ENCODE peak calls at places on chromosome 19, in eight cellular contexts. One of them, this sample, is unnamed.

GRCh38 chr19:46844067-46844489 is 6.6 kb downstream of the AP2S1 start:
- DNase-seq in progenitor cell of endocrine pancreas: no peak
- DNase-seq in CD8-positive, alpha-beta T cell: no peak
- DNase-seq in astrocyte of the spinal cord: no peak
- DNase-seq in choroid plexus epithelial cell: peak
- DNase-seq in hepatocyte: no peak
- DNase-seq in Calu3: no peak
- DNase-seq in GM06990: no peak
- DNase-seq in this sample: no peak

GRCh38 chr19:46916971-46917370 is 56.2 kb downstream of the ARHGAP35 start:
- DNase-seq in progenitor cell of endocrine pancreas: no peak
- DNase-seq in hepatocyte: no peak
- DNase-seq in astrocyte of the spinal cord: no peak
- DNase-seq in CD8-positive, alpha-beta T cell: no peak
- DNase-seq in Calu3: no peak
- DNase-seq in GM06990: no peak
- DNase-seq in choroid plexus epithelial cell: no peak
- DNase-seq in this sample: no peak

GRCh38 chr19:48925240-48925843 is 8.2 kb upstream of the DHDH start:
- DNase-seq in Calu3: no peak
- DNase-seq in CD8-positive, alpha-beta T cell: no peak
- DNase-seq in choroid plexus epithelial cell: peak
- DNase-seq in hepatocyte: peak
- DNase-seq in GM06990: no peak
- DNase-seq in astrocyte of the spinal cord: peak
- DNase-seq in progenitor cell of endocrine pancreas: no peak
- DNase-seq in this sample: peak

GRCh38 chr19:5308471-5309437 is 31.9 kb downstream of the PTPRS start:
- DNase-seq in choroid plexus epithelial cell: peak
- DNase-seq in progenitor cell of endocrine pancreas: no peak
- DNase-seq in hepatocyte: peak
- DNase-seq in CD8-positive, alpha-beta T cell: no peak
- DNase-seq in Calu3: no peak
- DNase-seq in astrocyte of the spinal cord: peak
- DNase-seq in GM06990: no peak
- DNase-seq in this sample: peak

GRCh38 chr19:38073806-38074685 is 150.0 kb downstream of the DPF1 start:
- DNase-seq in GM06990: no peak
- DNase-seq in Calu3: no peak
- DNase-seq in hepatocyte: peak
- DNase-seq in progenitor cell of endocrine pancreas: no peak
- DNase-seq in astrocyte of the spinal cord: no peak
- DNase-seq in CD8-positive, alpha-beta T cell: no peak
- DNase-seq in choroid plexus epithelial cell: peak
- DNase-seq in this sample: no peak

GRCh38 chr19:38729653-38730469 is 14.4 kb downstream of the CAPN12 start:
- DNase-seq in progenitor cell of endocrine pancreas: peak
- DNase-seq in choroid plexus epithelial cell: peak
- DNase-seq in CD8-positive, alpha-beta T cell: peak
- DNase-seq in Calu3: peak
- DNase-seq in hepatocyte: peak
- DNase-seq in GM06990: peak
- DNase-seq in astrocyte of the spinal cord: peak
- DNase-seq in this sample: no peak

GRCh38 chr19:3450796-3451411 is 29.4 kb downstream of the SMIM24 start:
- DNase-seq in progenitor cell of endocrine pancreas: no peak
- DNase-seq in CD8-positive, alpha-beta T cell: no peak
- DNase-seq in GM06990: no peak
- DNase-seq in Calu3: peak
- DNase-seq in hepatocyte: peak
- DNase-seq in astrocyte of the spinal cord: peak
- DNase-seq in choroid plexus epithelial cell: peak
- DNase-seq in this sample: peak

GRCh38 chr19:51986309-51987291 is at the start of gene ZNF350:
- DNase-seq in Calu3: peak
- DNase-seq in progenitor cell of endocrine pancreas: peak
- DNase-seq in hepatocyte: peak
- DNase-seq in GM06990: peak
- DNase-seq in astrocyte of the spinal cord: peak
- DNase-seq in choroid plexus epithelial cell: peak
- DNase-seq in CD8-positive, alpha-beta T cell: peak
- DNase-seq in this sample: peak

GRCh38 chr19:35509861-35510625 is 3.4 kb downstream of the DMKN start:
- DNase-seq in hepatocyte: peak
- DNase-seq in Calu3: peak
- DNase-seq in progenitor cell of endocrine pancreas: peak
- DNase-seq in astrocyte of the spinal cord: peak
- DNase-seq in choroid plexus epithelial cell: peak
- DNase-seq in GM06990: peak
- DNase-seq in CD8-positive, alpha-beta T cell: peak
- DNase-seq in this sample: no peak

GRCh38 chr19:19436137-19436691 is 30.7 kb downstream of the GATAD2A start:
- DNase-seq in GM06990: no peak
- DNase-seq in astrocyte of the spinal cord: no peak
- DNase-seq in progenitor cell of endocrine pancreas: no peak
- DNase-seq in hepatocyte: no peak
- DNase-seq in choroid plexus epithelial cell: no peak
- DNase-seq in CD8-positive, alpha-beta T cell: no peak
- DNase-seq in Calu3: no peak
- DNase-seq in this sample: no peak

GRCh38 chr19:56163097-56163496 is 12.7 kb upstream of the GALP start:
- DNase-seq in astrocyte of the spinal cord: no peak
- DNase-seq in choroid plexus epithelial cell: no peak
- DNase-seq in progenitor cell of endocrine pancreas: no peak
- DNase-seq in hepatocyte: no peak
- DNase-seq in GM06990: no peak
- DNase-seq in Calu3: no peak
- DNase-seq in CD8-positive, alpha-beta T cell: no peak
- DNase-seq in this sample: no peak

GRCh38 chr19:58409010-58409790 is 751 bp downstream of the ZNF584 start:
- DNase-seq in CD8-positive, alpha-beta T cell: no peak
- DNase-seq in Calu3: peak
- DNase-seq in GM06990: no peak
- DNase-seq in progenitor cell of endocrine pancreas: no peak
- DNase-seq in hepatocyte: peak
- DNase-seq in astrocyte of the spinal cord: no peak
- DNase-seq in choroid plexus epithelial cell: peak
- DNase-seq in this sample: no peak

GRCh38 chr19:31350033-31350692 is 927 bp upstream of the TSHZ3 start:
- DNase-seq in astrocyte of the spinal cord: peak
- DNase-seq in GM06990: no peak
- DNase-seq in choroid plexus epithelial cell: peak
- DNase-seq in progenitor cell of endocrine pancreas: no peak
- DNase-seq in Calu3: no peak
- DNase-seq in CD8-positive, alpha-beta T cell: no peak
- DNase-seq in hepatocyte: peak
- DNase-seq in this sample: no peak

GRCh38 chr19:45515081-45515624 is 7.9 kb downstream of the VASP start:
- DNase-seq in astrocyte of the spinal cord: no peak
- DNase-seq in GM06990: peak
- DNase-seq in progenitor cell of endocrine pancreas: no peak
- DNase-seq in choroid plexus epithelial cell: no peak
- DNase-seq in hepatocyte: no peak
- DNase-seq in CD8-positive, alpha-beta T cell: peak
- DNase-seq in Calu3: no peak
- DNase-seq in this sample: no peak

GRCh38 chr19:13718733-13719132 is 45.6 kb upstream of the MRI1 start:
- DNase-seq in Calu3: peak
- DNase-seq in GM06990: no peak
- DNase-seq in choroid plexus epithelial cell: peak
- DNase-seq in hepatocyte: peak
- DNase-seq in progenitor cell of endocrine pancreas: no peak
- DNase-seq in CD8-positive, alpha-beta T cell: no peak
- DNase-seq in astrocyte of the spinal cord: peak
- DNase-seq in this sample: peak
- TF ChIP-seq CTCF in Calu3: peak
- TF ChIP-seq CTCF in GM06990: peak
- TF ChIP-seq CTCF in choroid plexus epithelial cell: peak
- TF ChIP-seq CTCF in hepatocyte: peak
- TF ChIP-seq CTCF in progenitor cell of endocrine pancreas: peak
- TF ChIP-seq CTCF in CD8-positive, alpha-beta T cell: no peak
- TF ChIP-seq CTCF in astrocyte of the spinal cord: peak
- TF ChIP-seq CTCF in this sample: peak

GRCh38 chr19:11944656-11945055 is 19.7 kb downstream of the ZNF700 start:
- DNase-seq in CD8-positive, alpha-beta T cell: no peak
- DNase-seq in GM06990: no peak
- DNase-seq in choroid plexus epithelial cell: no peak
- DNase-seq in hepatocyte: no peak
- DNase-seq in progenitor cell of endocrine pancreas: no peak
- DNase-seq in Calu3: no peak
- DNase-seq in astrocyte of the spinal cord: no peak
- DNase-seq in this sample: no peak
- TF ChIP-seq CTCF in CD8-positive, alpha-beta T cell: no peak
- TF ChIP-seq CTCF in GM06990: no peak
- TF ChIP-seq CTCF in choroid plexus epithelial cell: no peak
- TF ChIP-seq CTCF in hepatocyte: no peak
- TF ChIP-seq CTCF in progenitor cell of endocrine pancreas: no peak
- TF ChIP-seq CTCF in Calu3: no peak
- TF ChIP-seq CTCF in astrocyte of the spinal cord: no peak
- TF ChIP-seq CTCF in this sample: no peak

GRCh38 chr19:36915992-36916830 is at the start of the genes ZNF568 and ZNF829:
- DNase-seq in choroid plexus epithelial cell: peak
- DNase-seq in astrocyte of the spinal cord: peak
- DNase-seq in Calu3: peak
- DNase-seq in hepatocyte: peak
- DNase-seq in progenitor cell of endocrine pancreas: peak
- DNase-seq in CD8-positive, alpha-beta T cell: peak
- DNase-seq in GM06990: peak
- DNase-seq in this sample: peak
- TF ChIP-seq CTCF in choroid plexus epithelial cell: peak
- TF ChIP-seq CTCF in astrocyte of the spinal cord: peak
- TF ChIP-seq CTCF in Calu3: peak
- TF ChIP-seq CTCF in hepatocyte: peak
- TF ChIP-seq CTCF in progenitor cell of endocrine pancreas: peak
- TF ChIP-seq CTCF in CD8-positive, alpha-beta T cell: peak
- TF ChIP-seq CTCF in GM06990: peak
- TF ChIP-seq CTCF in this sample: peak

DNA sequence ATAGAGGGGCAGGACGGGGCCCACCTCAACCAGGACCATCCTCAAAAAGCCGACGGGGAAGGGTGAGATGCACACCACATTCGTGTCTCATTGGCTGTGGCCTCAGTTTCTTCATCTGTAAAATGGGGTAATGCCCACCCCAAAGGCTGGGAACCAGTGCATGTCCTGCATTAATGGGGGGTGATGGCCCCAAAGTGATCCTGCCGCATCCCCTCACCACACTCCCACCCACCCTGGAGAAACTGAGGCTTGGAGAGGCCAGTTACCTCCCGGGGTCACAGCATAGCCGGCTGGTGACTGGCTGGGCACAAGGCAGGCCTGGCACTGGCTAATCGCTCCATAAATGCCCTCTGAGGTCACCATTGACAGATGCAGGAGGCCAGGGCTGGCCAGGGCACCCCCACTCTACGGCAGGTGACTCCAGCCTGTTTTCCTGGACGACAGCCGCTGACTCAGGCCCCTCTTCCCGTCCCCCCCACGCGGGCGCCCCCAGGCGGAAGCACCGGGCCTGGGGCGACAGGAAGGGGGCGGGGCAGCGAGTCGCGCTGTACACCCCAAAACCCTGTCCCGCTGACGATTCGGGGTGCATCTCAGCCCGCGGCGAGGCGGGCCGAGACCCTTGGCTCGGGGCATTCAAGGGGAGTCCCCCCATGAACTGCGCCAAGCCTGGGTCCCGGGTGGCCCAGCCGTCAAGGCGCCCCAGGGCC is 483 bp upstream of the MIDN start:
- DNase-seq in GM06990: peak
- DNase-seq in hepatocyte: peak
- DNase-seq in progenitor cell of endocrine pancreas: no peak
- DNase-seq in CD8-positive, alpha-beta T cell: peak
- DNase-seq in Calu3: peak
- DNase-seq in choroid plexus epithelial cell: peak
- DNase-seq in astrocyte of the spinal cord: peak
- DNase-seq in this sample: no peak
- TF ChIP-seq CTCF in GM06990: peak
- TF ChIP-seq CTCF in hepatocyte: peak
- TF ChIP-seq CTCF in progenitor cell of endocrine pancreas: peak
- TF ChIP-seq CTCF in CD8-positive, alpha-beta T cell: no peak
- TF ChIP-seq CTCF in Calu3: no peak
- TF ChIP-seq CTCF in choroid plexus epithelial cell: peak
- TF ChIP-seq CTCF in astrocyte of the spinal cord: peak
- TF ChIP-seq CTCF in this sample: peak

GRCh38 chr19:12782424-12783225 is 7.3 kb upstream of the HOOK2 start:
- DNase-seq in GM06990: peak
- DNase-seq in choroid plexus epithelial cell: peak
- DNase-seq in hepatocyte: peak
- DNase-seq in Calu3: peak
- DNase-seq in astrocyte of the spinal cord: peak
- DNase-seq in CD8-positive, alpha-beta T cell: peak
- DNase-seq in progenitor cell of endocrine pancreas: no peak
- DNase-seq in this sample: peak
- TF ChIP-seq CTCF in GM06990: peak
- TF ChIP-seq CTCF in choroid plexus epithelial cell: no peak
- TF ChIP-seq CTCF in hepatocyte: peak
- TF ChIP-seq CTCF in Calu3: no peak
- TF ChIP-seq CTCF in astrocyte of the spinal cord: peak
- TF ChIP-seq CTCF in CD8-positive, alpha-beta T cell: no peak
- TF ChIP-seq CTCF in progenitor cell of endocrine pancreas: no peak
- TF ChIP-seq CTCF in this sample: no peak

GRCh38 chr19:8373867-8374813 is 10.2 kb downstream of the ANGPTL4 start:
- DNase-seq in GM06990: no peak
- DNase-seq in choroid plexus epithelial cell: peak
- DNase-seq in CD8-positive, alpha-beta T cell: no peak
- DNase-seq in Calu3: no peak
- DNase-seq in hepatocyte: no peak
- DNase-seq in progenitor cell of endocrine pancreas: no peak
- DNase-seq in astrocyte of the spinal cord: peak
- DNase-seq in this sample: no peak
- TF ChIP-seq CTCF in GM06990: no peak
- TF ChIP-seq CTCF in choroid plexus epithelial cell: peak
- TF ChIP-seq CTCF in CD8-positive, alpha-beta T cell: no peak
- TF ChIP-seq CTCF in Calu3: no peak
- TF ChIP-seq CTCF in hepatocyte: no peak
- TF ChIP-seq CTCF in progenitor cell of endocrine pancreas: no peak
- TF ChIP-seq CTCF in astrocyte of the spinal cord: no peak
- TF ChIP-seq CTCF in this sample: no peak

GRCh38 chr19:1653300-1653628 is 849 bp upstream of the TCF3 start:
- DNase-seq in Calu3: no peak
- DNase-seq in CD8-positive, alpha-beta T cell: no peak
- DNase-seq in progenitor cell of endocrine pancreas: no peak
- DNase-seq in astrocyte of the spinal cord: no peak
- DNase-seq in GM06990: no peak
- DNase-seq in choroid plexus epithelial cell: no peak
- DNase-seq in hepatocyte: no peak
- DNase-seq in this sample: no peak

GRCh38 chr19:1652471-1653299 is at the start of gene TCF3:
- DNase-seq in choroid plexus epithelial cell: peak
- DNase-seq in GM06990: peak
- DNase-seq in hepatocyte: peak
- DNase-seq in progenitor cell of endocrine pancreas: peak
- DNase-seq in CD8-positive, alpha-beta T cell: peak
- DNase-seq in astrocyte of the spinal cord: peak
- DNase-seq in Calu3: peak
- DNase-seq in this sample: peak

GRCh38 chr19:1650627-1651009 is 1.8 kb downstream of the TCF3 start:
- DNase-seq in astrocyte of the spinal cord: peak
- DNase-seq in progenitor cell of endocrine pancreas: no peak
- DNase-seq in GM06990: no peak
- DNase-seq in hepatocyte: no peak
- DNase-seq in choroid plexus epithelial cell: peak
- DNase-seq in CD8-positive, alpha-beta T cell: peak
- DNase-seq in Calu3: no peak
- DNase-seq in this sample: no peak

GRCh38 chr19:1651061-1651547 is 1.3 kb downstream of the TCF3 start:
- DNase-seq in CD8-positive, alpha-beta T cell: peak
- DNase-seq in Calu3: no peak
- DNase-seq in GM06990: peak
- DNase-seq in astrocyte of the spinal cord: no peak
- DNase-seq in choroid plexus epithelial cell: peak
- DNase-seq in hepatocyte: peak
- DNase-seq in progenitor cell of endocrine pancreas: no peak
- DNase-seq in this sample: no peak

GRCh38 chr19:1651548-1652394 is 644 bp downstream of the TCF3 start:
- DNase-seq in choroid plexus epithelial cell: peak
- DNase-seq in CD8-positive, alpha-beta T cell: peak
- DNase-seq in GM06990: no peak
- DNase-seq in astrocyte of the spinal cord: peak
- DNase-seq in hepatocyte: peak
- DNase-seq in Calu3: no peak
- DNase-seq in progenitor cell of endocrine pancreas: no peak
- DNase-seq in this sample: no peak
- TF ChIP-seq CTCF in choroid plexus epithelial cell: no peak
- TF ChIP-seq CTCF in CD8-positive, alpha-beta T cell: no peak
- TF ChIP-seq CTCF in GM06990: no peak
- TF ChIP-seq CTCF in astrocyte of the spinal cord: no peak
- TF ChIP-seq CTCF in hepatocyte: no peak
- TF ChIP-seq CTCF in Calu3: no peak
- TF ChIP-seq CTCF in progenitor cell of endocrine pancreas: no peak
- TF ChIP-seq CTCF in this sample: no peak

This sample was measured in AG09319.